ENCODE peak calls at places on chromosomes 11 and 22, in eight cellular contexts. Z, T, V, P, Q, E, R and N are unnamed samples.

GRCh38 chr11:28836285-28837081 is 728.3 kb downstream of the METTL15 start:
- DNase-seq in Z (peak; percentile 3), T (no peak), V (no peak), P (no peak), Q (peak; percentile 26), E (no peak), R (no peak), N (no peak)

GRCh38 chr11:76657139-76657823 is 13.3 kb downstream of the LRRC32 start:
- DNase-seq in Z (no peak), T (no peak), V (no peak), P (no peak), Q (no peak), E (no peak), R (no peak), N (no peak)

GRCh38 chr22:17095538-17095937 is 10.7 kb downstream of the IL17RA start:
- DNase-seq in Z (peak; percentile 22), T (no peak), V (no peak), P (peak; percentile 76), Q (no peak), E (no peak), R (no peak), N (no peak)

GRCh38 chr11:108324587-108324986 is 101.7 kb downstream of the ATM start:
- DNase-seq in Z (no peak), T (no peak), V (no peak), P (no peak), Q (no peak), E (no peak), R (no peak), N (no peak)

GRCh38 chr11:117223741-117224685 is 7.9 kb downstream of the PCSK7 start:
- DNase-seq in Z (no peak), T (no peak), V (peak; percentile 28), P (no peak), Q (no peak), E (no peak), R (no peak), N (no peak)

GRCh38 chr11:115672999-115673411 is 168.8 kb upstream of the CADM1 start:
- DNase-seq in Z (no peak), T (no peak), V (no peak), P (no peak), Q (no peak), E (peak; percentile 45), R (peak; percentile 37), N (no peak)

GRCh38 chr22:20239951-20240773 is 28.0 kb downstream of the RTN4R start:
- DNase-seq in Z (no peak), T (no peak), V (no peak), P (peak; percentile 44), Q (peak; percentile 46), E (no peak), R (no peak), N (no peak)

GRCh38 chr11:93814966-93815633 is 31.0 kb downstream of the MED17 start:
- DNase-seq in Z (no peak), T (no peak), V (no peak), P (no peak), Q (no peak), E (no peak), R (no peak), N (no peak)

GRCh38 chr11:93407777-93408401 is 77.3 kb downstream of the DEUP1 start:
- DNase-seq in Z (no peak), T (peak; percentile 32), V (no peak), P (no peak), Q (no peak), E (no peak), R (no peak), N (no peak)

GRCh38 chr22:50189849-50190181 is 4.1 kb downstream of the TRABD start:
- DNase-seq in Z (no peak), T (peak; percentile 47), V (peak; percentile 47), P (no peak), Q (no peak), E (no peak), R (no peak), N (no peak)

GRCh38 chr11:60982184-60982583 is 10.7 kb downstream of the CD6 start:
- DNase-seq in Z (no peak), T (no peak), V (no peak), P (no peak), Q (no peak), E (no peak), R (no peak), N (no peak)

GRCh38 chr22:32788884-32789624 is 12.5 kb upstream of the TIMP3 start:
- DNase-seq in Z (no peak), T (no peak), V (no peak), P (no peak), Q (no peak), E (no peak), R (no peak), N (no peak)

DNA sequence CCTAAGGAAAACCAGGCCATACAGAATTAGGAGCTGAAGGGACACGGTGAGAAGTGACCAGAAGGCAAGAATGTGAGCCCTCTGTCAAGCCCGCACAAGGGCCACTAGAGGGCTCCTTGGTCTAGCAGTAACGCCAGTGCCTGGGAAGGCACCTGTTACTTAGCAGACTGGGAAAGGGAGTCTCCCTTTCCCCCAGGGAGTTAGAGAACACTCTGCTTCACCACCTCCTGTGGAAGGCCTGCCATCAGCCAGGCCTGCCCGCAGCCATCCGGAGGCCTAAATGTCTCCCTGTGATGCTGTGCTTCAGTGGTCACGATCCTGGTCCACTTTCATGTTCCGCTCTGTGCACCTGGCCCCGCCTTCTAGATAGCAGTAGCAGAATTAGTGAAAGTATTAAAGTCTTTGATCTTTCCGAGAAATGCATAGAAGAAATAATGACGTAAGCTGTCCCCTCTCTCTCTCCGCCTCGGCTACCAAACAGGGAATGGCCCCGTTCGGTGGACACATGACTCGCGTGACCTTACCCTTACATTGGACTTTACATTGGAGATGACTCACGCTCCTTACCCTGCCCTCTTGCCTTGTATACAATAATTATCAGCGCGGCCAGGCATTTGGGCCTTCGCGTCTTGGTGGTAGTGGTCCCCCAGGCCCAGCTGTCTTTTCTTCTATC is 10.7 kb upstream of the GSTP1 start:
- DNase-seq in Z (peak; percentile 79), T (peak; percentile 67), V (peak; percentile 68), P (peak; percentile 87), Q (no peak), E (peak; percentile 67), R (peak; percentile 78), N (no peak)
- H3K27ac ChIP-seq in Z (no peak overlapping the region), T (no peak overlapping the region), V (no peak overlapping the region), P (no peak overlapping the region), Q (no peak overlapping the region), E (no peak overlapping the region), R (no peak overlapping the region), N (no peak overlapping the region)

GRCh38 chr11:1462576-1462975 is 24.0 kb downstream of the MOB2 start:
- DNase-seq in Z (no peak), T (no peak), V (no peak), P (no peak), Q (no peak), E (no peak), R (no peak), N (no peak)
- H3K27ac ChIP-seq in Z (no peak overlapping the region), T (no peak overlapping the region), V (peak overlapping the region; percentile 97), P (no peak overlapping the region), Q (no peak overlapping the region), E (no peak overlapping the region), R (no peak overlapping the region), N (no peak overlapping the region)

GRCh38 chr11:47466201-47466600 is 17.3 kb upstream of the RAPSN start:
- DNase-seq in Z (no peak), T (no peak), V (no peak), P (no peak), Q (no peak), E (no peak), R (no peak), N (no peak)

GRCh38 chr11:47466701-47467250 is 17.8 kb upstream of the RAPSN start:
- DNase-seq in Z (no peak), T (no peak), V (peak; percentile 46), P (peak; percentile 41), Q (no peak), E (no peak), R (no peak), N (no peak)

GRCh38 chr11:47468598-47469214 is 19.8 kb upstream of the RAPSN start:
- DNase-seq in Z (no peak), T (no peak), V (no peak), P (no peak), Q (no peak), E (no peak), R (no peak), N (no peak)

GRCh38 chr11:47469411-47470179 is 20.7 kb upstream of the RAPSN start:
- DNase-seq in Z (no peak), T (no peak), V (no peak), P (no peak), Q (no peak), E (no peak), R (no peak), N (no peak)

GRCh38 chr11:47467372-47467771 is 18.4 kb upstream of the RAPSN start:
- DNase-seq in Z (no peak), T (no peak), V (peak; percentile 59), P (no peak), Q (no peak), E (no peak), R (no peak), N (no peak)
- H3K27ac ChIP-seq in Z (peak overlapping the region; percentile 6), T (no peak overlapping the region), V (peak overlapping the region; percentile 75), P (peak overlapping the region; percentile 80), Q (peak overlapping the region; percentile 34), E (peak overlapping the region; percentile 80), R (peak overlapping the region; percentile 68), N (no peak overlapping the region)

DNA sequence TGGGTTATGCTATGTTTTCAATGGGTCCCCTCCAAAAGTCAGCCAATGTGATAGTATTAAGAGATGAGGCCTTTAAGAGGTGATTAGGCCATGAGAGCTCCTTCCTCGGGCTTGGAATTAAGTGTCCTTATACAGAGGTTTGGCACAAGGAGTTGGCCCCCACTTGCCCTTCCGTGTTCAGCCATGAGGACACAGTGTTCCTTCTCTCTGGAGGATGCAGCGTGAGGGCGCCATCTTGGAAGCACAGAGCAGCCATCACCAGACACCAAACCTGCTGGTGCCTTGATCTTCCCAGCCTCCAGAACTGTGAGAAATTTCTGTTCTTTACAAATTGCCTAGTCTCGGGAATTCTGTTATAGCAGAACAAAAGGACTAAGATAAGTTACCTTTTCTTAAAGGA is 26.9 kb downstream of the POU2AF3 start:
- DNase-seq in Z (no peak), T (no peak), V (no peak), P (no peak), Q (no peak), E (no peak), R (no peak), N (no peak)
- H3K27ac ChIP-seq in Z (no peak overlapping the region), T (no peak overlapping the region), V (no peak overlapping the region), P (no peak overlapping the region), Q (no peak overlapping the region), E (no peak overlapping the region), R (no peak overlapping the region), N (no peak overlapping the region)

GRCh38 chr11:45902452-45903380 is 4.4 kb downstream of the FREY1 start:
- DNase-seq in Z (no peak), T (no peak), V (no peak), P (no peak), Q (no peak), E (no peak), R (no peak), N (no peak)

GRCh38 chr11:45899448-45900174 is 7.5 kb downstream of the FREY1 start:
- DNase-seq in Z (peak; percentile 87), T (peak; percentile 76), V (peak; percentile 75), P (peak; percentile 97), Q (peak; percentile 94), E (peak; percentile 82), R (peak; percentile 62), N (peak; percentile 43)

GRCh38 chr11:45899086-45899447 is 8.0 kb downstream of the FREY1 start:
- DNase-seq in Z (no peak), T (no peak), V (no peak), P (no peak), Q (no peak), E (no peak), R (no peak), N (no peak)

GRCh38 chr11:45900916-45901617 is 6.0 kb downstream of the FREY1 start:
- DNase-seq in Z (no peak), T (no peak), V (no peak), P (peak; percentile 34), Q (no peak), E (no peak), R (no peak), N (no peak)

GRCh38 chr11:45901646-45902045 is 5.4 kb downstream of the FREY1 start:
- DNase-seq in Z (no peak), T (no peak), V (no peak), P (no peak), Q (no peak), E (no peak), R (no peak), N (no peak)
- H3K27ac ChIP-seq in Z (no peak overlapping the region), T (no peak overlapping the region), V (no peak overlapping the region), P (no peak overlapping the region), Q (no peak overlapping the region), E (no peak overlapping the region), R (no peak overlapping the region), N (no peak overlapping the region)